ENCODE peak calls at places on chromosome 16, in five cellular contexts. A, F, B, S and H are unnamed samples.

GRCh38 chr16:28210264-28210663 is 1.5 kb downstream of the XPO6 start:
- DNase-seq in A (no peak), F (no peak), B (no peak), S (no peak), H (no peak)

GRCh38 chr16:30092373-30093010 is 768 bp upstream of the TBX6 start:
- DNase-seq in A (peak), F (peak), B (peak), S (peak), H (no peak)

GRCh38 chr16:27706803-27707685 is 157.1 kb downstream of the KATNIP start:
- DNase-seq in A (no peak), F (no peak), B (no peak), S (no peak), H (no peak)

GRCh38 chr16:12425134-12425941 is 378.3 kb downstream of the CPPED1 start:
- DNase-seq in A (no peak), F (no peak), B (no peak), S (no peak), H (no peak)

GRCh38 chr16:50884066-50884860 is 142.4 kb downstream of the CYLD start:
- DNase-seq in A (peak), F (no peak), B (peak), S (peak), H (peak)

GRCh38 chr16:68289621-68290329 is 21.0 kb downstream of the SLC7A6OS start:
- DNase-seq in A (no peak), F (no peak), B (peak), S (peak), H (no peak)

GRCh38 chr16:1108299-1109252 is 12.5 kb upstream of the C1QTNF8 start:
- DNase-seq in A (no peak), F (peak), B (no peak), S (no peak), H (no peak)

GRCh38 chr16:30741461-30741914 is 6.7 kb upstream of the PHKG2 start:
- DNase-seq in A (no peak), F (no peak), B (no peak), S (no peak), H (no peak)

GRCh38 chr16:83995756-83996155 is 27.7 kb downstream of the NECAB2 start:
- DNase-seq in A (no peak), F (no peak), B (no peak), S (peak), H (no peak)

GRCh38 chr16:963913-964695 is 6.7 kb downstream of the LMF1 start:
- DNase-seq in A (no peak), F (peak), B (no peak), S (no peak), H (no peak)

GRCh38 chr16:55955845-55956244 is 80.7 kb upstream of the CES5A start:
- DNase-seq in A (peak), F (no peak), B (no peak), S (no peak), H (peak)

GRCh38 chr16:15643453-15644305 is 725 bp upstream of the MARF1 start:
- DNase-seq in A (no peak), F (no peak), B (no peak), S (no peak), H (no peak)

GRCh38 chr16:14616280-14616679 is 13.8 kb downstream of the PARN start:
- DNase-seq in A (peak), F (no peak), B (no peak), S (no peak), H (no peak)

GRCh38 chr16:87463722-87464690 is 28.8 kb downstream of the ZCCHC14 start:
- DNase-seq in A (peak), F (no peak), B (no peak), S (peak), H (no peak)

GRCh38 chr16:18932243-18932997 is 6.2 kb upstream of the SMG1 start:
- DNase-seq in A (no peak), F (no peak), B (no peak), S (no peak), H (no peak)

GRCh38 chr16:14652726-14653125 is 20.0 kb downstream of the BFAR start:
- DNase-seq in A (no peak), F (no peak), B (no peak), S (no peak), H (no peak)

GRCh38 chr16:728131-728889 is 1.4 kb downstream of the HAGHL start:
- DNase-seq in A (no peak), F (no peak), B (peak), S (peak), H (peak)

GRCh38 chr16:75263963-75264445 is 12.6 kb upstream of the BCAR1 start:
- DNase-seq in A (peak), F (no peak), B (no peak), S (no peak), H (no peak)

GRCh38 chr16:28140788-28141618 is 70.8 kb downstream of the XPO6 start:
- DNase-seq in A (no peak), F (no peak), B (peak), S (peak), H (no peak)

GRCh38 chr16:7246578-7246977 is 86.1 kb upstream of the RBFOX1 start:
- DNase-seq in A (no peak), F (no peak), B (no peak), S (no peak), H (no peak)

GRCh38 chr16:88504489-88505404 is 51.7 kb downstream of the ZFPM1 start:
- DNase-seq in A (no peak), F (no peak), B (no peak), S (no peak), H (no peak)

GRCh38 chr16:88505405-88506082 is 52.5 kb downstream of the ZFPM1 start:
- DNase-seq in A (no peak), F (peak), B (peak), S (no peak), H (no peak)

GRCh38 chr16:88507231-88507743 is 54.2 kb downstream of the ZFPM1 start:
- DNase-seq in A (no peak), F (no peak), B (no peak), S (no peak), H (no peak)

GRCh38 chr16:88508376-88508867 is 55.3 kb downstream of the ZFPM1 start:
- DNase-seq in A (no peak), F (no peak), B (no peak), S (no peak), H (no peak)

DNA sequence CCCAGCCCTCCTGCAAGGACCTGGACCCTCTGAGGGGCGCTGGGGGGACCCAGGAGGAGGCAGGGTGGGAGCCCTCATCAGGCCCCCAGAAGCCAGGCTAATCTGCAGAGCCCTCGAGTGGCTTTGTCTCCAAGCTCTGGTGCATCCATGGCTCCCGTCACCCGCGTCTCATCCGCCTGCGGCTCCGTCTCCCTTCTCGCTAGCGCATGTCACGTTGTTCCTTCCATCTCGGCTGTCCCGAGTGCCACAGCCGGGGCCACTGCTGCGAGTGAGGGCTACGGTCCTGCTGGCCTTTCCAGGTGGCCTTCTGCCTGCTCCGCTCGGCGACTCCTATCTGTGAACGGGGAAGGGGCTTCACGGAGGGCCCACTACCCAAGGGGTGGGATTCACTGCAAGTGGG is 53.6 kb downstream of the ZFPM1 start:
- DNase-seq in A (no peak), F (no peak), B (no peak), S (no peak), H (no peak)
- TF ChIP-seq CTCF in A (no peak), F (no peak), B (no peak), S (no peak), H (no peak)

GRCh38 chr16:52528393-52529080 is 18.4 kb downstream of the TOX3 start:
- DNase-seq in A (no peak), F (no peak), B (no peak), S (no peak), H (no peak)
- TF ChIP-seq CTCF in A (no peak), F (no peak), B (no peak), S (no peak), H (no peak)

GRCh38 chr16:58563235-58563634 is 47.9 kb downstream of the SETD6 start:
- DNase-seq in A (no peak), F (no peak), B (no peak), S (no peak), H (no peak)
- TF ChIP-seq CTCF in A (no peak), F (no peak), B (no peak), S (no peak), H (no peak)

DNA sequence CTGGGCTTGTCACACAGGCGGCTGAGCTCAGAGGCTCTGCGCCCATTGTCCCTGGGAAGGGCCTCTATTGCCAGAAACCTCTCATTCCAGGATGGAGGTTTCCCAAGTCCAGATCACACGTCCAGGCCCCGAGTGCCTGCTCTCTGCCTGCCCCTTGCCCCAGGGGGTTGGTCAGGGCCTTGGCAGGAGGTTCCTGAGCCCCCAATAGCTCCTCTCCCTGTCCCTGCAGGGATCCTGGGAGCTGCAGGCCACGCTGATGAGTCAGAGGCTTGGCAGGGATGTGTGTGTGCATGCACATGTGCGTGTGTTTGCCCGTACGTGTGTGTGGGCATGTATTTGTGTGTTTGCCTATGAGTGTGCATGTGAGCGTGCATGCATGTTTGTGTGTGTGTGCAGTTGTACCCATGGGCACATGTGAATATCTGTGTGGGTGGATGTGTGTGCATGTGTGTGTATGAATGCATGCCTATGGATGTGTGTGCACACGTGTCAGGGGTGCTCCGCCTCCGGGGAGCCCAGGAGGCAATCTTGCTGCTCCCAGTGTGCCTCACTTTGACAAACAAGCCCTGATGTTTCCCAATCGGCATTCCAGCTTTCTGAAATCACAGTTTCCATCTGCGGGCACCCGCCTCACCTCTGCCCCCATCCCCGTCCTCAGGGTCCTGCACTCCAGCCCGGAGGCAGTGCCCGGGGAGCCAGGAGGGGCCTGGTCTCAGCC is 98.4 kb upstream of the GSE1 start:
- DNase-seq in A (peak), F (peak), B (no peak), S (no peak), H (peak)
- TF ChIP-seq CTCF in A (no peak), F (no peak), B (no peak), S (no peak), H (no peak)

DNA sequence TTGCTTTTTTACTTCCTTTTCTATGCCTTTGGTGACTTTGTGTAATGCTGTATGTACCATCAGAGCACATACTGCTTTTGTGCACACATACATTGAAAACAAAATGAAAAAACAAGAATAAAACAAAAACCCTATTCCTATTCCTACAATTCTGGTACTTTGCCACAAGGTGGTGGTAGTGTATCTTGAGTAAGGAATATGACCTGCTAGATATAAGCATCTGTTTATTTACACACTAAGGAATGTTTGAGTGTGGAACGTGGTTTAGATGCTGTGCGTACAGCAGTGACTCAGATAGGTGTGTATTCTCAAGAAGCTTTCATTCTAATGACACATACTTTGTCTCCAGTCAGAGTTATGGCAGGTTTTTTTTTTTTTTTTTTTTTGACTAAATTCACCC is 606.2 kb downstream of the WWOX start:
- DNase-seq in A (no peak), F (no peak), B (no peak), S (peak), H (no peak)
- TF ChIP-seq CTCF in A (no peak), F (no peak), B (peak), S (peak), H (peak)

GRCh38 chr16:67028167-67028554 is 788 bp upstream of the CBFB start:
- DNase-seq in A (no peak), F (no peak), B (no peak), S (no peak), H (no peak)

GRCh38 chr16:67030221-67030962 is 1.4 kb downstream of the CBFB start:
- DNase-seq in A (peak), F (no peak), B (no peak), S (no peak), H (no peak)

GRCh38 chr16:67029249-67030096 is 524 bp downstream of the CBFB start:
- DNase-seq in A (peak), F (peak), B (peak), S (peak), H (peak)

GRCh38 chr16:67027046-67027445 is 1.9 kb upstream of the CBFB start:
- DNase-seq in A (peak), F (no peak), B (no peak), S (no peak), H (peak)

GRCh38 chr16:67028555-67029248 is at the start of gene CBFB:
- DNase-seq in A (peak), F (peak), B (peak), S (peak), H (peak)
- TF ChIP-seq CTCF in A (no peak), F (no peak), B (no peak), S (no peak), H (no peak)

DNA sequence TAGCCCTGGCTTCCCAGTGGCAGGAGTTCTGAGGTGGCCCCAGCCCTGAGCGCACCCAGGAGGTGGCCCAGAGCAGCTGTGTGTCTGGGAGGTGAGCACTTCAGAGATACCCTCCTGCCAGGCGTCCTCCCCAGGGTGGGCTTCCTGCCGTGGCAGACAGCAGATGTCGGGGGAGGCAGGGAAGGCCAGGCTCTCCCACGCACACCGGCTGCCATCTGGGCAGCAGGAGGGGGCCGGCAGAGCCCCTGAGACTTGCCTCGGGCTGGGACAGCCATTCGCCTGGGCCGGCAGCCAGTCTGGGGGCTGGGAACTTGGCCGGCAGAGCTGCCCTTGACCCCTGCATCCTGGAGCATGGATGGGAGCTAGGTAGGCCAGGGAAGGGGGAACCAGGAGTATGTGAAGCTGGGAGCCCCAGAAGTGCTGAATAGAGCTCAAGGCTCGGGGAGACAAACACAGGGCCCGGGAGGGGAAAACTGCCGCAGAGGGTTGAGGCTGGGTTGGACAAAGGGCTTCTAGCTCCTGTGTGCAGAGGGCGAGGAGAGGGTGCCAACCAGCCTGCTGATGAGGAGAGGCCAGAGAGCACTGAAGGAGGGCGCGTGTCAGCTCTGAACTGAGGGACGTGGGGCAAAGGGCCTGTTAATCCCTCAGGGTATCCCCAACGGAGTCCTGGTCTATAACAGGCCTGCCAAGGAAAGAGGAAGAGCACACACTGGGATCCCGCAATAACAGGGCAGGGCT is 151.1 kb downstream of the C16orf78 start:
- DNase-seq in A (no peak), F (peak), B (no peak), S (no peak), H (no peak)
- TF ChIP-seq CTCF in A (no peak), F (no peak), B (no peak), S (no peak), H (no peak)